ENCODE peak calls at places on chromosomes 7 and 10, in six cellular contexts. P, W, N, X, J and S are unnamed samples.

GRCh38 chr7:19989906-19990305 is 216.5 kb upstream of the TMEM196 start:
- DNase-seq in P (no peak), W (no peak), N (no peak), X (no peak), J (no peak), S (no peak)

GRCh38 chr10:120108941-120109340 is 216.4 kb downstream of the SEC23IP start:
- DNase-seq in P (no peak), W (no peak), N (no peak), X (no peak), J (no peak), S (no peak)

GRCh38 chr10:129628823-129629222 is 161.8 kb downstream of the MGMT start:
- DNase-seq in P (no peak), W (no peak), N (no peak), X (no peak), J (no peak), S (no peak)

GRCh38 chr7:47988496-47989386 is 9.3 kb upstream of the HUS1 start:
- DNase-seq in P (peak; percentile 5), W (peak; percentile 14), N (peak; percentile 44), X (peak; percentile 13), J (no peak), S (no peak)

GRCh38 chr10:58807631-58808024 is 295.0 kb downstream of the BICC1 start:
- DNase-seq in P (peak; percentile 63), W (peak; percentile 98), N (peak; percentile 89), X (peak; percentile 73), J (peak; percentile 86), S (peak; percentile 32)

GRCh38 chr10:99536400-99537254 is 3.9 kb downstream of the NKX2-3 start:
- DNase-seq in P (no peak), W (no peak), N (no peak), X (peak; percentile 18), J (no peak), S (no peak)

GRCh38 chr10:85916192-85916747 is 450.3 kb downstream of the GRID1 start:
- DNase-seq in P (no peak), W (no peak), N (no peak), X (no peak), J (no peak), S (no peak)

GRCh38 chr7:64686493-64687184 is 20.7 kb downstream of the ZNF107 start:
- DNase-seq in P (no peak), W (peak; percentile 30), N (no peak), X (peak; percentile 79), J (peak; percentile 90), S (no peak)

GRCh38 chr10:129253551-129254179 is 213.4 kb upstream of the MGMT start:
- DNase-seq in P (no peak), W (no peak), N (no peak), X (no peak), J (no peak), S (no peak)

GRCh38 chr7:102167254-102167653 is 119.4 kb upstream of the SH2B2 start:
- DNase-seq in P (no peak), W (no peak), N (no peak), X (no peak), J (no peak), S (no peak)

GRCh38 chr10:70418229-70418628 is 14.3 kb downstream of the EIF4EBP2 start:
- DNase-seq in P (peak; percentile 94), W (peak; percentile 50), N (peak; percentile 68), X (no peak), J (peak; percentile 37), S (peak; percentile 68)

GRCh38 chr7:696426-697258 is 29.9 kb upstream of the DNAAF5 start:
- DNase-seq in P (no peak), W (no peak), N (no peak), X (no peak), J (no peak), S (no peak)

GRCh38 chr10:3119796-3120459 is 52.6 kb downstream of the PFKP start:
- DNase-seq in P (peak; percentile 25), W (peak; percentile 7), N (peak; percentile 74), X (no peak), J (no peak), S (no peak)

GRCh38 chr7:127446842-127447241 is 54.3 kb upstream of the ZNF800 start:
- DNase-seq in P (no peak), W (no peak), N (no peak), X (no peak), J (no peak), S (no peak)

GRCh38 chr7:151901313-151901669 is 24.4 kb upstream of the PRKAG2 start:
- DNase-seq in P (no peak), W (no peak), N (no peak), X (no peak), J (no peak), S (no peak)

GRCh38 chr7:112104153-112104552 is 102.0 kb downstream of the DOCK4 start:
- DNase-seq in P (no peak), W (no peak), N (no peak), X (no peak), J (no peak), S (no peak)

GRCh38 chr10:114258274-114258840 is 19.3 kb downstream of the VWA2 start:
- DNase-seq in P (no peak), W (no peak), N (no peak), X (no peak), J (no peak), S (no peak)

GRCh38 chr7:119197872-119198527 is 973.5 kb downstream of the ANKRD7 start:
- DNase-seq in P (peak; percentile 31), W (peak; percentile 73), N (peak; percentile 72), X (peak; percentile 41), J (peak; percentile 50), S (peak; percentile 25)

GRCh38 chr7:102841290-102841689 is 71.5 kb upstream of the LRRC17 start:
- DNase-seq in P (no peak), W (no peak), N (no peak), X (no peak), J (no peak), S (peak; percentile 60)

GRCh38 chr7:27704407-27705199 is 35.4 kb upstream of the TAX1BP1 start:
- DNase-seq in P (no peak), W (no peak), N (no peak), X (no peak), J (no peak), S (no peak)

GRCh38 chr7:155381852-155382801 is 75.8 kb upstream of the EN2 start:
- DNase-seq in P (no peak), W (no peak), N (peak; percentile 23), X (no peak), J (no peak), S (no peak)

DNA sequence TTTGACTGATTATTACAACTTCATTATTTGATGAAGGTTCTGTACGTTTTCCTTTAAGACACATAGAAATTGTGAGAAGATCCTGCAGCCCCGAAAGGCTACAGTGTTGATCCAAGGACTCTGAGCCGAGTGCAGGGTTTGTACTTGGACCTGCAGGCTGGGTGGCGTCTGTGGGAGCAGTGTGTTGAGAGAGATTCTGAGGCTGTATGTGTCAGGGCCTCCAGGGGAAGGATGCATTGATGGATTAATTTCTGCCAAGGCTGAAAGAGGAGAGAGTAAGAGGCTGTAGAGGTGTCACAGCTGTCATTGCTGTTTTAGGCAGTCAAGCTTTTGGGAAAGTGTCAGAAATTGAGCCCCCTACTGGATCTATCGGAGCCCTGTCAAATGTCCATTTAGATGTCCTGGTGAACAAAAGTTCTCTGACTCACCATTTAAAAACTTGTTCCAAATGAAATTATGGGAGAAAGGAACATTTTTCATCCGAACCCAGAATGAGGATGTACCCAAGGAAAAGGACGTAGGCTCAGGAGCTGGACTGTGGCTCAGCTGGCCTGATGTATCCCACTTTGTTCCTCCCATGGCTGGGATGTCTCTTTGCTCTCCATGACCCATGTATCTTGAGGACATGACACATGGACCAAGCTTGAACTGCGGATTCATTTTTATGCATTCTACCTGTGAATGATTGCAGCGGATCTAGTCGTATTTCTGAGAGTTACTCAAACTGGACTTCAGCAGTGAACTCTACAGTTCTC is 102.2 kb downstream of the TCF7L2 start:
- DNase-seq in P (no peak), W (peak; percentile 14), N (peak; percentile 54), X (no peak), J (no peak), S (no peak)
- H4K20me1 ChIP-seq in P (peaks cover 27% of the 10 kb centered on the region), W (peaks cover 3% of the 10 kb centered on the region), N (no peaks in the 10 kb centered on the region), X (peaks cover 64% of the 10 kb centered on the region), J (no peaks in the 10 kb centered on the region), S (peaks cover 3% of the 10 kb centered on the region)

GRCh38 chr10:110358278-110358677 is 53.6 kb upstream of the SMNDC1 start:
- DNase-seq in P (no peak), W (no peak), N (no peak), X (no peak), J (no peak), S (no peak)

GRCh38 chr10:110356628-110357245 is 52.0 kb upstream of the SMNDC1 start:
- DNase-seq in P (peak; percentile 94), W (peak; percentile 79), N (no peak), X (no peak), J (peak; percentile 87), S (peak; percentile 95)

GRCh38 chr10:110357252-110357780 is 52.6 kb upstream of the SMNDC1 start:
- DNase-seq in P (peak; percentile 99), W (peak; percentile 61), N (peak; percentile 98), X (peak; percentile 30), J (peak; percentile 25), S (peak; percentile 98)

GRCh38 chr10:110358869-110359629 is 54.3 kb upstream of the SMNDC1 start:
- DNase-seq in P (no peak), W (peak; percentile 81), N (peak; percentile 48), X (no peak), J (peak; percentile 84), S (peak; percentile 58)

GRCh38 chr10:110357871-110358270 is 53.2 kb upstream of the SMNDC1 start:
- DNase-seq in P (no peak), W (no peak), N (no peak), X (no peak), J (no peak), S (no peak)
- H3K9ac ChIP-seq in P (peak overlapping the region; percentile 30), W (peak overlapping the region; percentile 88), N (peak overlapping the region; percentile 5), X (no peak overlapping the region), J (no peak overlapping the region), S (peak overlapping the region; percentile 73)

DNA sequence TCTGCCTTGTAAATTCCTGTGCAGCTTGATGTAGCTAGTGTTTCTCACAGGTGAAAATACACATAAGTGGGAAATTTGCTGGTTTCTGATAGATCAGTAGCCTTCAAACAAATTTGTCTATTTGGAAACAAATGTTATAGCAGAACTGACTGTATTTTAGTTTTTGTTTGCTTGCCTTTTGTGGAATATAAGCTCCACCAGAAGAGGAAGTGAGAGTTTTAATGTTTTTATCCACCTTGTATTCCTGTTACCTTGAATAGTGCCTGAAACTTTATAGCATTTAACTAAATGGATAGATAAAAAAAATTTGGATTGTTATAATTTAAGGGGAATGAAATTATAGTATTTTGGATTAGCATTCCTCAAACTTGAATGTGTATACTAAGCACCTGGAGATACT is 9.8 kb downstream of the WAC start:
- DNase-seq in P (no peak), W (no peak), N (no peak), X (no peak), J (no peak), S (no peak)
- H3K36me3 ChIP-seq in P (peaks cover 42% of the 10 kb centered on the region), W (peaks cover 46% of the 10 kb centered on the region), N (peaks cover 72% of the 10 kb centered on the region), X (peaks cover 6% of the 10 kb centered on the region), J (peaks cover 41% of the 10 kb centered on the region), S (peaks cover 51% of the 10 kb centered on the region)

GRCh38 chr7:130907439-130907838 is 173.4 kb upstream of the KLF14 start:
- DNase-seq in P (no peak), W (peak; percentile 10), N (no peak), X (no peak), J (no peak), S (no peak)

GRCh38 chr7:130909161-130909836 is 175.3 kb upstream of the KLF14 start:
- DNase-seq in P (no peak), W (peak; percentile 29), N (peak; percentile 45), X (no peak), J (no peak), S (no peak)

GRCh38 chr7:130906575-130906974 is 172.6 kb upstream of the KLF14 start:
- DNase-seq in P (peak; percentile 15), W (peak; percentile 9), N (no peak), X (no peak), J (no peak), S (no peak)

GRCh38 chr7:130909881-130910672 is 176.1 kb upstream of the KLF14 start:
- DNase-seq in P (peak; percentile 59), W (peak; percentile 35), N (peak; percentile 79), X (no peak), J (no peak), S (peak; percentile 78)

GRCh38 chr7:130908345-130909160 is 174.5 kb upstream of the KLF14 start:
- DNase-seq in P (peak; percentile 49), W (peak; percentile 50), N (peak; percentile 53), X (no peak), J (no peak), S (no peak)
- H4K20me1 ChIP-seq in P (peaks cover 64% of the 10 kb centered on the region), W (peaks cover 41% of the 10 kb centered on the region), N (no peaks in the 10 kb centered on the region), X (no peaks in the 10 kb centered on the region), J (no peaks in the 10 kb centered on the region), S (peaks cover 31% of the 10 kb centered on the region)